ENCODE peak calls at places on chromosomes 3 and 15, in five cellular contexts. B, E, D, X and T are unnamed samples. For H3K9me3, the result is how much of the 10 kb centered on the place peaks cover.

GRCh38 chr3:39208463-39209055 is 16.2 kb upstream of the XIRP1 start:
- DNase-seq in X (peak), E (peak), D (peak), B (peak), T (no peak)

GRCh38 chr3:45871834-45872233 is 14.5 kb upstream of the CCR9 start:
- DNase-seq in X (no peak), E (no peak), B (no peak), D (no peak), T (no peak)

GRCh38 chr3:56125358-56126005 is 342.8 kb downstream of the ERC2 start:
- DNase-seq in E (no peak), B (peak), X (peak), D (peak), T (no peak)

GRCh38 chr15:62742409-62743171 is 300.0 kb upstream of the TPM1 start:
- DNase-seq in E (peak), D (peak), B (peak), X (peak), T (peak)

GRCh38 chr15:50675524-50676144 is 11.0 kb downstream of the TRPM7 start:
- DNase-seq in E (no peak), B (no peak), D (peak), X (no peak), T (peak)

GRCh38 chr3:58383904-58384303 is 49.7 kb downstream of the PDHB start:
- DNase-seq in B (no peak), D (peak), E (no peak), X (peak), T (no peak)

GRCh38 chr3:173045770-173046382 is 95.2 kb downstream of the SPATA16 start:
- DNase-seq in B (no peak), X (no peak), E (no peak), D (peak), T (no peak)

GRCh38 chr3:82839871-82840270 is 1078.4 kb upstream of the GBE1 start:
- DNase-seq in D (no peak), B (no peak), E (no peak), X (no peak), T (no peak)

GRCh38 chr15:78302579-78302978 is 3.2 kb upstream of the SKIC8 start:
- DNase-seq in D (peak), E (no peak), X (no peak), B (no peak), T (no peak)

GRCh38 chr3:134607054-134608022 is 43.5 kb downstream of the KY start:
- DNase-seq in E (peak), B (no peak), D (peak), X (no peak), T (no peak)

GRCh38 chr15:41948499-41948898 is 23.9 kb downstream of the EHD4 start:
- DNase-seq in X (no peak), E (no peak), B (no peak), D (no peak), T (no peak)

GRCh38 chr15:79643393-79643792 is 211.3 kb downstream of the MINAR1 start:
- DNase-seq in X (no peak), D (no peak), B (no peak), E (no peak), T (no peak)

GRCh38 chr3:46915297-46915822 is 37.8 kb downstream of the PTH1R start:
- DNase-seq in X (no peak), D (no peak), E (no peak), B (no peak), T (no peak)

GRCh38 chr3:99708207-99708745 is 69.9 kb downstream of the COL8A1 start:
- DNase-seq in X (no peak), B (no peak), D (peak), E (no peak), T (no peak)

GRCh38 chr15:29538110-29538509 is 268.5 kb upstream of the NSMCE3 start:
- DNase-seq in B (no peak), E (peak), D (peak), X (no peak), T (no peak)

GRCh38 chr3:195847061-195847950 is 35.6 kb upstream of the MUC4 start:
- DNase-seq in D (peak), E (peak), X (no peak), B (no peak), T (no peak)

GRCh38 chr15:67840747-67841634 is 1.1 kb upstream of the RNU6-1 start:
- DNase-seq in X (no peak), B (peak), E (peak), D (peak), T (peak)

GRCh38 chr15:78006567-78007205 is 70.8 kb downstream of the TBC1D2B start:
- DNase-seq in B (no peak), E (peak), D (no peak), X (no peak), T (no peak)

GRCh38 chr15:41501191-41501917 is 7.7 kb downstream of the ITPKA start:
- DNase-seq in X (no peak), E (no peak), D (no peak), B (no peak), T (peak)

GRCh38 chr3:65252266-65252665 is 564.5 kb upstream of the ADAMTS9 start:
- DNase-seq in E (no peak), X (no peak), B (no peak), D (no peak), T (no peak)

GRCh38 chr3:190883973-190884832 is 21.7 kb upstream of the GMNC start:
- DNase-seq in E (peak), B (peak), D (peak), X (peak), T (no peak)

GRCh38 chr3:81086348-81086747 is 675.1 kb downstream of the GBE1 start:
- DNase-seq in B (no peak), X (no peak), E (no peak), D (no peak), T (no peak)

GRCh38 chr3:31268868-31269267 is 263.9 kb upstream of the STT3B start:
- DNase-seq in X (no peak), E (no peak), B (no peak), D (no peak), T (no peak)

GRCh38 chr3:196517919-196518318 is 2.8 kb upstream of the SMCO1 start:
- DNase-seq in D (peak), E (no peak), B (no peak), X (no peak), T (no peak)

GRCh38 chr15:31349233-31350141 is 22.9 kb downstream of the KLF13 start:
- DNase-seq in B (no peak), X (no peak), E (no peak), D (no peak), T (no peak)

GRCh38 chr3:181518222-181518621 is 193.5 kb upstream of the SOX2 start:
- DNase-seq in E (no peak), X (no peak), B (no peak), D (no peak), T (no peak)

GRCh38 chr3:181510500-181510899 is 201.2 kb upstream of the SOX2 start:
- DNase-seq in X (no peak), E (no peak), D (no peak), B (no peak), T (no peak)

GRCh38 chr3:181512787-181513186 is 198.9 kb upstream of the SOX2 start:
- DNase-seq in D (no peak), B (no peak), E (no peak), X (no peak), T (no peak)
- H3K9me3 ChIP-seq in D (under half), B (under half), E (under half), X (under half), T (under half)

DNA sequence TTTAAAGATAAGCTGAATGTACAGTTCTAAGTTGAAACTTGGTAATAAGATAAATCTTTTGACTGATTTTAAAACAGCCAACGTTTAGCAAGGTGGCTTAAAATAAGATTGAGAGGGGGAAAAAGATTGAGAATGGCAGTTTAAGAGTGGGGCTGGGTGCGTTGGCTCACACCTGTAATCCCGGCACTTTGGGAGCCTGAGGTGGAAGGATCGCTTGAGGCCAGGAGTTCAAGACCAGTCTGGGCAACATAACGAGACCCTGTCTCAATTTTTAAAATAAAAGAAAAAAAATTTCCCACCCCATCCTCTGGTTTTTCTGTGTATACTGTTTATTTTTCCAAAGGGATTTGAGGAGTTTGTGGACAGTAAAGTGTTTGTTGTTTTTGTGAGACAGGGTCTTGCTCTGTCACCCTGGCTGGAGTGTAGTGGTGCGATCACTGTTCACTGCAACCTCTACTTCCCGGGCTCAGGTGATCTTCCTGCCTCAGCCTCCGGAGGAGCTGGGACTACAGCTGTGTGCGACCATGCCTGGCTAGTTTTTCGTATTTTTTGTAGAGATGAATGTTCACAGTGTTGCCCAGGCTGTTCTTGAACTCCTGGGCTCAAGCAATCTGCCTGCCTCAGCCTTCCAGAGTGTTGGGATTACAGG is 3.0 kb downstream of the MAPK6 start:
- DNase-seq in B (no peak), E (no peak), D (no peak), X (no peak), T (no peak)
- H3K4me3 ChIP-seq in B (no peak), E (no peak), D (no peak), X (no peak), T (peak)

GRCh38 chr3:147388395-147389264 is 17.7 kb downstream of the ZIC4 start:
- DNase-seq in E (no peak), X (no peak), D (no peak), B (no peak), T (no peak)
- H3K9me3 ChIP-seq in E (under half), X (under half), D (under half), B (under half), T (under half)

GRCh38 chr15:73992594-73992898 is 451 bp upstream of the STOML1 start:
- DNase-seq in D (no peak), X (no peak), B (no peak), E (no peak), T (peak)
- H3K4me3 ChIP-seq in D (peak), X (no peak), B (peak), E (peak), T (peak)

GRCh38 chr15:26721231-26721630 is 51.6 kb downstream of the GABRB3 start:
- DNase-seq in E (no peak), X (no peak), D (no peak), B (no peak), T (no peak)
- H3K9me3 ChIP-seq in E (under half), X (under half), D (under half), B (under half), T (under half)

DNA sequence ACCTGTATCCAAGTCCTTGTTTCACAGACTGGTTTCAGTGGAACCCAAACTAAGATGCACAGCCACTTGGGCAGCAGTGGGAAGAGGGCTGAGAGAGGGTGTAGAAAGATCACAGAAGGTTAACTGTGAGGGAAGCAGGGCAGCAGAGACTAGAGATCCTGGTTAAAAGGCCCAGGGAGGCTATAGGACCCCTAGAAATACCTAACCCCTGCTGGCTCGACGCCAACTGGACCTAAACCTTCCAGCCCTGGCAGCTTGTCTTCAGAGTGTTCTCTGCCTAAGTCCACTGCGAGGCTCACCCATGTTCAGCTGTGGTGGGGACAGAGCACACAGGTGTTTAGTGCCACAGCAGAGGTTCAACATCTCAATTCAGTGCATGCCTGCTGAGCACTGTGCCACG is 96.5 kb downstream of the ZNF621 start:
- DNase-seq in D (no peak), X (no peak), E (no peak), B (no peak), T (no peak)
- H3K4me3 ChIP-seq in D (no peak), X (no peak), E (no peak), B (no peak), T (no peak)

DNA sequence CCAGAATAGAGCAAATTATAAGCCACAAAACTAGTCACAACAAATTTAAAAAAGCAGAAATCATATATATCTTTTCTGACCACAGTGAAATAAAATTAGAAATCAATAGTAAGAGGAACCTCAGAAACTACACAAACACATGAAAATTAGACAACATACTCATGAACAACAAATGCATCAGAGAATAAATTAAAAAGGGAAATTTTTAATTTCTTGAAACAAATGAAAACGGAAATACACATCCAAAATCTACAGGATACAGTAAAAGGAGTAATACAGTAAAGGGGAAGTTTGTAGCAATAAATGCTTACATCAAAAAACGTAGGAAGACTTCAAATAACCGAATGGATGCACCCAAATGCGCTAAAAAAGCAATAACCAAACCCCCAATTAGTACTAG is 19.2 kb downstream of the NME9 start:
- DNase-seq in X (no peak), D (no peak), B (no peak), E (no peak), T (no peak)
- H3K9me3 ChIP-seq in X (under half), D (under half), B (under half), E (under half), T (under half)

GRCh38 chr3:184757010-184757651 is 45.3 kb upstream of the MAGEF1 start:
- DNase-seq in D (peak), E (peak), X (no peak), B (peak), T (no peak)

GRCh38 chr3:184758056-184758455 is 46.2 kb upstream of the MAGEF1 start:
- DNase-seq in E (no peak), X (no peak), B (no peak), D (no peak), T (no peak)

GRCh38 chr3:184755315-184755731 is 43.5 kb upstream of the MAGEF1 start:
- DNase-seq in D (no peak), B (no peak), E (no peak), X (no peak), T (no peak)

GRCh38 chr3:184759666-184760200 is 47.9 kb upstream of the MAGEF1 start:
- DNase-seq in E (no peak), B (no peak), D (no peak), X (no peak), T (no peak)

GRCh38 chr3:184756151-184756681 is 44.4 kb upstream of the MAGEF1 start:
- DNase-seq in B (no peak), X (no peak), D (no peak), E (no peak), T (no peak)
- H3K4me3 ChIP-seq in B (no peak), X (no peak), D (no peak), E (no peak), T (no peak)

DNA sequence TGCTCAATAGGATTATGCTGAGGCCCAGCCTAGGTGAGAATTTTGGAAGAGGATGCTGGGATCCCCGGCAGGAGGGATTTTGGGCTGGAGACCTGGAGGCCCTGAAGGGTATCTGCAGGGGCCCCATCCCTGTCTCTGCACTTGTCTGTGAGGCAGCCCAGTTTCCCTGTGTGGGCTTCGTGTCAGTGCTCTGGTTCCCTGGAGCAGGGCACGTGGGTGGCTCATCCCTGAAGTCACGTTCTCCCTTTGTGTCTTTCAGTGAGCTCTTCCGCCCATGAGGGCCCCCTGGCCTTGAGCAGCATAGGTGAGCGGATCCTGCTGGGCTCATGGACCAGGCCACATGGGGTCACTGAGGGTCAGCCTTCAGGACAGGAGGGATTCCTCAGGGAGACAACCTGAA is 217.9 kb downstream of the SNRPN start:
- DNase-seq in E (no peak), X (no peak), D (no peak), B (no peak), T (no peak)
- H3K9me3 ChIP-seq in E (under half), X (half or more), D (under half), B (under half), T (under half)

DNA sequence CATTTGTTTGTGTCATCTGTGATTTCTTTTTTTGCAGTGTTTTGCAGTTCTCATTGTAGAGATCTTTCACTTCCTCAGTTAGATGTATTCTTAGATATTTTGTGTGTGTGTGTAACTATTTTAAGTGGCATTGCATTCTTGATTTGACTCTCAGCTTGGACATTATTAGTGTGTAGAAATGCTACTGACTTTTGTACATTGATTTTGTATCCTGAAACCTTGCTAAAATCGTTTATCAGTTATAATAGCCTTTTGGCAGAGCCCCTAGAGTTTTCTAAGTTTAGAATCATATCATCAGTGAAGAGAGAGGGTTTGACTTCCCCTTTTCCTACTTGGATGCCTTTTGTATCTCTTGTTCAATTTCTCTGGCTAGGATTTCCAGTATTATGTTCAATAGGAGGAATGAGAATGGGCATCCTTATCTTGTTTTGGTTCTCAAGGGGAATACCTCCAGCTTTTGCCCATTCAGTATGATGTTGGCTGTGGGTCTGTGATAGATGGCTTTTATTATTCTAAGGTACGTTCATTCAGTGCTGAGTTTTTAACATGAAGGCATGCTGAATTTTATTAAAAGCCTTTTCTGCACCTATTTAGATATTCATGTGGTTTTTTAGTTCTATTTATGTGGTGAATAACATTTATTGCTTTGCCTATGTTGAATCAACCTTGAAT is 211.7 kb downstream of the MBNL1 start:
- DNase-seq in D (no peak), E (no peak), B (no peak), X (no peak), T (no peak)
- H3K4me3 ChIP-seq in D (no peak), E (no peak), B (no peak), X (no peak), T (no peak)